ENCODE peak calls at places on chromosomes 2 and 18, in nine cellular contexts. U is ovary; G is NCI-H1436 treated with DMSO at 0.1 percent for 48 hours; P is activated naive CD4-positive, alpha-beta T cell treated with anti-CD3 and anti-CD28 coated beads for 36 hours; L is heart left ventricle; Z is activated T-helper 1 cell treated with Interleukin-2 at 50 U/mL for 16 hours; J is right atrium auricular region; E is NCI-H460; T is SK-N-DZ. C is an unnamed sample.

GRCh38 chr2:109209412-109209811 is 80.4 kb downstream of the SH3RF3 start:
- DNase-seq in U (no peak), G (no peak), P (no peak), L (no peak), Z (no peak), J (peak), E (no peak), T (no peak), C (no peak)

GRCh38 chr18:3814840-3815239 is 364.9 kb downstream of the TGIF1 start:
- DNase-seq in U (no peak), G (no peak), P (no peak), L (no peak), Z (no peak), J (no peak), E (no peak), T (no peak), C (no peak)

GRCh38 chr2:158321264-158321663 is 135.3 kb downstream of the CCDC148 start:
- DNase-seq in U (no peak), G (no peak), P (no peak), L (no peak), Z (no peak), J (no peak), E (no peak), T (no peak), C (no peak)

GRCh38 chr2:108884629-108885028 is 98.1 kb downstream of the CCDC138 start:
- DNase-seq in U (no peak), G (no peak), P (no peak), L (no peak), Z (no peak), J (no peak), E (no peak), T (no peak), C (no peak)

GRCh38 chr18:42773870-42774269 is 341.6 kb downstream of the RIT2 start:
- DNase-seq in U (no peak), G (no peak), P (no peak), L (no peak), Z (no peak), J (no peak), E (no peak), T (no peak), C (no peak)

GRCh38 chr2:109607766-109608165 is 6.0 kb downstream of the SEPTIN10 start:
- DNase-seq in U (no peak), G (no peak), P (no peak), L (no peak), Z (no peak), J (no peak), E (no peak), T (no peak), C (no peak)

GRCh38 chr2:28152585-28153284 is 239.9 kb upstream of the FOSL2 start:
- DNase-seq in U (no peak), G (no peak), P (no peak), L (no peak), Z (no peak), J (no peak), E (no peak), T (no peak), C (no peak)

GRCh38 chr18:13043066-13043465 is 51.9 kb downstream of the CEP192 start:
- DNase-seq in U (no peak), G (no peak), P (no peak), L (no peak), Z (no peak), J (no peak), E (no peak), T (no peak), C (no peak)

GRCh38 chr18:44759925-44760342 is 79.2 kb downstream of the SETBP1 start:
- DNase-seq in U (no peak), G (no peak), P (peak), L (no peak), Z (no peak), J (no peak), E (no peak), T (no peak), C (no peak)

GRCh38 chr2:236536727-236537398 is 32.8 kb upstream of the ACKR3 start:
- DNase-seq in U (no peak), G (no peak), P (peak), L (no peak), Z (peak), J (no peak), E (no peak), T (no peak), C (no peak)

GRCh38 chr2:96665083-96665569 is 22.6 kb downstream of the FER1L5 start:
- DNase-seq in U (peak), G (no peak), P (no peak), L (no peak), Z (no peak), J (peak), E (peak), T (no peak), C (no peak)

GRCh38 chr2:134512734-134513467 is 205.9 kb downstream of the TMEM163 start:
- DNase-seq in U (no peak), G (no peak), P (no peak), L (no peak), Z (no peak), J (no peak), E (no peak), T (no peak), C (no peak)

GRCh38 chr2:20254731-20255130 is 29.8 kb upstream of the SDC1 start:
- DNase-seq in U (no peak), G (no peak), P (no peak), L (no peak), Z (no peak), J (no peak), E (no peak), T (no peak), C (no peak)

GRCh38 chr2:48530033-48530804 is at the start of gene STON1:
- DNase-seq in U (peak), G (no peak), P (peak), L (peak), Z (no peak), J (no peak), E (no peak), T (peak), C (peak)

GRCh38 chr2:129087133-129087813 is 768.6 kb upstream of the HS6ST1 start:
- DNase-seq in U (no peak), G (no peak), P (no peak), L (no peak), Z (no peak), J (peak), E (no peak), T (no peak), C (no peak)

GRCh38 chr2:33236457-33236856 is 240.0 kb upstream of the RASGRP3 start:
- DNase-seq in U (no peak), G (no peak), P (no peak), L (no peak), Z (no peak), J (no peak), E (peak), T (no peak), C (no peak)

GRCh38 chr2:55618025-55618648 is 715 bp upstream of the PPP4R3B start:
- DNase-seq in U (peak), G (no peak), P (peak), L (no peak), Z (no peak), J (no peak), E (no peak), T (no peak), C (no peak)

GRCh38 chr2:54208364-54209240 is 47.4 kb downstream of the TSPYL6 start:
- DNase-seq in U (no peak), G (no peak), P (no peak), L (peak), Z (no peak), J (no peak), E (no peak), T (no peak), C (no peak)

GRCh38 chr2:235468978-235469694 is 24.7 kb upstream of the AGAP1 start:
- DNase-seq in U (peak), G (no peak), P (no peak), L (no peak), Z (no peak), J (peak), E (peak), T (no peak), C (no peak)

GRCh38 chr2:188328419-188328818 is 36.7 kb downstream of the GULP1 start:
- DNase-seq in U (no peak), G (no peak), P (no peak), L (no peak), Z (no peak), J (no peak), E (peak), T (no peak), C (no peak)

GRCh38 chr2:85998071-85998991 is 107.4 kb downstream of the POLR1A start:
- DNase-seq in U (peak), G (no peak), P (no peak), L (peak), Z (no peak), J (peak), E (no peak), T (no peak), C (peak)

GRCh38 chr18:31513189-31513907 is 15.4 kb downstream of the DSG2 start:
- DNase-seq in U (no peak), G (no peak), P (no peak), L (no peak), Z (no peak), J (no peak), E (no peak), T (no peak), C (no peak)

GRCh38 chr2:42562474-42563144 is 5.8 kb upstream of the MTA3 start:
- DNase-seq in U (no peak), G (no peak), P (no peak), L (no peak), Z (no peak), J (no peak), E (no peak), T (no peak), C (no peak)

GRCh38 chr18:61618816-61619215 is 274.0 kb downstream of the RNF152 start:
- DNase-seq in U (no peak), G (no peak), P (no peak), L (no peak), Z (no peak), J (no peak), E (no peak), T (no peak), C (no peak)

GRCh38 chr2:133908171-133908570 is 339.9 kb upstream of the NCKAP5 start:
- DNase-seq in U (no peak), G (no peak), P (no peak), L (no peak), Z (no peak), J (no peak), E (no peak), T (no peak), C (no peak)

GRCh38 chr2:216109962-216110614 is 940 bp downstream of the XRCC5 start:
- DNase-seq in U (no peak), G (no peak), P (no peak), L (no peak), Z (no peak), J (no peak), E (no peak), T (no peak), C (no peak)

GRCh38 chr18:14971461-14972185 is 223.7 kb downstream of the ANKRD30B start:
- DNase-seq in U (no peak), G (no peak), P (no peak), L (no peak), Z (no peak), J (no peak), E (no peak), T (no peak), C (no peak)

GRCh38 chr2:19819097-19820065 is 82.4 kb downstream of the TTC32 start:
- DNase-seq in U (no peak), G (no peak), P (no peak), L (no peak), Z (no peak), J (peak), E (peak), T (peak), C (no peak)

GRCh38 chr18:45930953-45931352 is 36.2 kb downstream of the EPG5 start:
- DNase-seq in U (no peak), G (no peak), P (no peak), L (peak), Z (no peak), J (no peak), E (no peak), T (no peak), C (no peak)

GRCh38 chr2:40123746-40124145 is 328.1 kb downstream of the SLC8A1 start:
- DNase-seq in U (no peak), G (no peak), P (no peak), L (no peak), Z (no peak), J (no peak), E (no peak), T (no peak), C (no peak)

GRCh38 chr2:172090044-172090946 is 5.0 kb downstream of the DLX1 start:
- DNase-seq in U (no peak), G (no peak), P (no peak), L (no peak), Z (no peak), J (no peak), E (no peak), T (no peak), C (no peak)

GRCh38 chr18:51188024-51188701 is 9.3 kb downstream of the MEX3C start:
- DNase-seq in U (no peak), G (no peak), P (no peak), L (no peak), Z (no peak), J (no peak), E (no peak), T (no peak), C (no peak)

GRCh38 chr18:46296656-46297055 is 192.5 kb downstream of the HAUS1 start:
- DNase-seq in U (no peak), G (no peak), P (no peak), L (no peak), Z (no peak), J (no peak), E (no peak), T (no peak), C (no peak)

GRCh38 chr2:61205132-61205531 is 43.1 kb downstream of the C2orf74 start:
- DNase-seq in U (no peak), G (no peak), P (no peak), L (no peak), Z (no peak), J (no peak), E (no peak), T (no peak), C (no peak)

GRCh38 chr2:101173707-101174295 is 22.6 kb upstream of the TBC1D8 start:
- DNase-seq in U (no peak), G (no peak), P (peak), L (no peak), Z (no peak), J (no peak), E (no peak), T (no peak), C (no peak)

GRCh38 chr2:217981084-217981730 is 21.6 kb downstream of the TNS1 start:
- DNase-seq in U (no peak), G (no peak), P (no peak), L (no peak), Z (no peak), J (no peak), E (no peak), T (no peak), C (peak)

GRCh38 chr2:120885311-120885710 is 149.6 kb downstream of the GLI2 start:
- DNase-seq in U (no peak), G (no peak), P (no peak), L (no peak), Z (no peak), J (no peak), E (no peak), T (no peak), C (no peak)

GRCh38 chr2:177165731-177166711 is 46.6 kb upstream of the HNRNPA3 start:
- DNase-seq in U (peak), G (no peak), P (peak), L (no peak), Z (no peak), J (peak), E (peak), T (no peak), C (no peak)